ENCODE peak calls at places on chromosomes 16 and 17, in seven cellular contexts. B, C, N, K, A, U and V are unnamed samples.

GRCh38 chr17:17039911-17040310 is 2.3 kb upstream of the MPRIP start:
- DNase-seq in B (peak; percentile 26), C (no peak), N (no peak), K (peak; percentile 16), A (no peak), U (no peak), V (no peak)

GRCh38 chr17:49403514-49404289 is 11.0 kb downstream of the PHB1 start:
- DNase-seq in B (peak; percentile 55), C (peak; percentile 71), N (no peak), K (no peak), A (peak; percentile 30), U (no peak), V (no peak)

GRCh38 chr17:27800522-27800921 is at the start of gene NOS2:
- DNase-seq in B (no peak), C (no peak), N (no peak), K (no peak), A (no peak), U (no peak), V (no peak)

GRCh38 chr16:87955302-87956168 is 4.3 kb downstream of the BANP start:
- DNase-seq in B (peak; percentile 10), C (no peak), N (peak; percentile 32), K (no peak), A (no peak), U (no peak), V (no peak)

GRCh38 chr16:86718118-86718517 is 139.8 kb downstream of the FOXL1 start:
- DNase-seq in B (no peak), C (peak; percentile 25), N (no peak), K (no peak), A (no peak), U (no peak), V (no peak)

GRCh38 chr17:17959520-17960361 is 12.5 kb downstream of the TOM1L2 start:
- DNase-seq in B (no peak), C (no peak), N (no peak), K (no peak), A (no peak), U (no peak), V (peak; percentile 24)

GRCh38 chr16:52123063-52123839 is 423.7 kb downstream of the TOX3 start:
- DNase-seq in B (no peak), C (no peak), N (no peak), K (no peak), A (no peak), U (no peak), V (no peak)

GRCh38 chr17:82257473-82257872 is 16.0 kb downstream of the CSNK1D start:
- DNase-seq in B (no peak), C (no peak), N (no peak), K (no peak), A (no peak), U (no peak), V (no peak)

GRCh38 chr16:66382171-66382965 is 15.9 kb downstream of the CDH5 start:
- DNase-seq in B (no peak), C (no peak), N (peak; percentile 97), K (no peak), A (no peak), U (no peak), V (no peak)

GRCh38 chr17:49646391-49647255 is 31.3 kb downstream of the SPOP start:
- DNase-seq in B (no peak), C (no peak), N (peak; percentile 81), K (no peak), A (no peak), U (no peak), V (no peak)

GRCh38 chr17:48322060-48322459 is 108.0 kb downstream of the SKAP1 start:
- DNase-seq in B (no peak), C (no peak), N (no peak), K (no peak), A (no peak), U (no peak), V (no peak)

GRCh38 chr17:27294689-27295630 is 1.0 kb downstream of the WSB1 start:
- DNase-seq in B (no peak), C (peak; percentile 79), N (peak; percentile 72), K (no peak), A (peak; percentile 81), U (peak; percentile 94), V (peak; percentile 70)

GRCh38 chr16:82344157-82344556 is 174.1 kb upstream of the MPHOSPH6 start:
- DNase-seq in B (no peak), C (peak; percentile 41), N (no peak), K (no peak), A (no peak), U (peak; percentile 79), V (no peak)

GRCh38 chr17:57781386-57782050 is 36.4 kb upstream of the CCDC182 start:
- DNase-seq in B (no peak), C (no peak), N (no peak), K (no peak), A (no peak), U (no peak), V (no peak)

GRCh38 chr16:72989203-72989991 is 58.5 kb downstream of the ZFHX3 start:
- DNase-seq in B (no peak), C (peak; percentile 76), N (peak; percentile 94), K (no peak), A (peak; percentile 58), U (no peak), V (no peak)

GRCh38 chr16:84260766-84261165 is 21.0 kb upstream of the KCNG4 start:
- DNase-seq in B (no peak), C (no peak), N (no peak), K (no peak), A (no peak), U (no peak), V (no peak)

GRCh38 chr17:58092101-58092796 is 9.0 kb downstream of the DYNLL2 start:
- DNase-seq in B (no peak), C (no peak), N (no peak), K (no peak), A (no peak), U (peak; percentile 77), V (no peak)

GRCh38 chr16:79528281-79528680 is 72.3 kb downstream of the MAF start:
- DNase-seq in B (no peak), C (no peak), N (no peak), K (no peak), A (no peak), U (no peak), V (no peak)

GRCh38 chr16:82704369-82704768 is 77.6 kb downstream of the CDH13 start:
- DNase-seq in B (no peak), C (no peak), N (no peak), K (no peak), A (no peak), U (no peak), V (no peak)

GRCh38 chr17:75228305-75228704 is 22.8 kb downstream of the NUP85 start:
- DNase-seq in B (no peak), C (peak; percentile 46), N (no peak), K (peak; percentile 71), A (peak; percentile 41), U (no peak), V (no peak)

GRCh38 chr17:58534901-58535421 is 20.5 kb upstream of the MTMR4 start:
- DNase-seq in B (no peak), C (no peak), N (peak; percentile 66), K (no peak), A (no peak), U (no peak), V (no peak)

GRCh38 chr17:60769327-60769726 is 91.7 kb downstream of the BCAS3 start:
- DNase-seq in B (no peak), C (no peak), N (no peak), K (no peak), A (no peak), U (no peak), V (no peak)

GRCh38 chr16:49856741-49857330 is 924 bp upstream of the ZNF423 start:
- DNase-seq in B (peak; percentile 88), C (peak; percentile 69), N (no peak), K (peak; percentile 75), A (peak; percentile 64), U (no peak), V (no peak)

GRCh38 chr17:53496356-53496755 is 326.4 kb upstream of the KIF2B start:
- DNase-seq in B (no peak), C (no peak), N (no peak), K (no peak), A (no peak), U (no peak), V (no peak)

GRCh38 chr17:61200349-61200735 is 199.3 kb upstream of the TBX2 start:
- DNase-seq in B (no peak), C (no peak), N (no peak), K (no peak), A (no peak), U (no peak), V (no peak)

GRCh38 chr17:77233635-77234334 is 93.0 kb downstream of the SEC14L1 start:
- DNase-seq in B (no peak), C (no peak), N (peak; percentile 49), K (peak; percentile 44), A (no peak), U (no peak), V (no peak)

GRCh38 chr16:3004781-3005284 is 7.9 kb upstream of the CLDN9 start:
- DNase-seq in B (no peak), C (no peak), N (peak; percentile 74), K (no peak), A (no peak), U (no peak), V (no peak)

GRCh38 chr17:57285681-57286080 is 29.4 kb downstream of the MSI2 start:
- DNase-seq in B (no peak), C (no peak), N (no peak), K (no peak), A (no peak), U (no peak), V (no peak)

GRCh38 chr17:20241855-20242254 is 225.5 kb downstream of the LGALS9B start:
- DNase-seq in B (no peak), C (no peak), N (no peak), K (no peak), A (no peak), U (no peak), V (no peak)

GRCh38 chr17:35743911-35744328 is 9.1 kb downstream of the GAS2L2 start:
- DNase-seq in B (peak; percentile 56), C (no peak), N (peak; percentile 48), K (no peak), A (no peak), U (no peak), V (no peak)
- H3K27me3 ChIP-seq in B (no peaks in the 10 kb centered on the region), C (peaks cover 11% of the 10 kb centered on the region), N (peaks cover 80% of the 10 kb centered on the region), K (peaks cover 49% of the 10 kb centered on the region), A (no peaks in the 10 kb centered on the region), U (peaks cover 38% of the 10 kb centered on the region), V (no peaks in the 10 kb centered on the region)

GRCh38 chr17:491086-492014 is 138.7 kb upstream of the RPH3AL start:
- DNase-seq in B (peak; percentile 82), C (peak; percentile 37), N (no peak), K (peak; percentile 73), A (no peak), U (no peak), V (peak; percentile 38)
- H3K27ac ChIP-seq in B (peak overlapping the region; percentile 51), C (peak overlapping the region; percentile 48), N (no peak overlapping the region), K (peak overlapping the region; percentile 68), A (no peak overlapping the region), U (peak overlapping the region; percentile 70), V (peak overlapping the region; percentile 36)

DNA sequence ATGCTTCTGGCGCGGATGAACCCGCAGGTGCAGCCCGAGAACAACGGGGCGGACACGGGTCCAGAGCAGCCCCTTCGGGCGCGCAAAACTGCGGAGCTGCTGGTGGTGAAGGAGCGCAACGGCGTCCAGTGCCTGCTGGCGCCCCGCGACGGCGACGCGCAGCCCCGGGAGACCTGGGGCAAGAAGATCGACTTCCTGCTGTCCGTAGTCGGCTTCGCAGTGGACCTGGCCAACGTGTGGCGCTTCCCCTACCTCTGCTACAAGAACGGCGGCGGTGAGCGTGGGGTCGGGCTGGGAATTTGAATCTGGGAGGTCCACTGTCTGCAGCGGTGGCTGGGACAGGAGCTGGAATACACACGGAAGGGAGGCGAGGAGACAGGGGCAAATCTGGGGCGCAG is 906 bp downstream of the SLC6A2 start:
- DNase-seq in B (no peak), C (no peak), N (no peak), K (no peak), A (no peak), U (no peak), V (no peak)
- H3K27me3 ChIP-seq in B (no peaks in the 10 kb centered on the region), C (peaks cover 15% of the 10 kb centered on the region), N (no peaks in the 10 kb centered on the region), K (peaks cover 59% of the 10 kb centered on the region), A (no peaks in the 10 kb centered on the region), U (peaks cover 17% of the 10 kb centered on the region), V (no peaks in the 10 kb centered on the region)

GRCh38 chr17:79829457-79829856 is 9.8 kb downstream of the CBX4 start:
- DNase-seq in B (no peak), C (no peak), N (no peak), K (no peak), A (no peak), U (no peak), V (no peak)
- H3K27ac ChIP-seq in B (no peak overlapping the region), C (peak overlapping the region; percentile 68), N (no peak overlapping the region), K (no peak overlapping the region), A (no peak overlapping the region), U (no peak overlapping the region), V (no peak overlapping the region)